ENCODE peak calls at places on chromosomes 7 and 10, in four cellular contexts. A is stomach, U is choroid plexus epithelial cell, V is upper lobe of right lung. K is an unnamed sample.

GRCh38 chr7:48041665-48041995 is 6.3 kb downstream of the C7orf57 start:
- DNase-seq in A (no peak), U (peak; percentile 43), V (no peak), K (no peak)

GRCh38 chr10:103629581-103629980 is 136.1 kb downstream of the NEURL1 start:
- DNase-seq in A (no peak), U (no peak), V (no peak), K (no peak)

GRCh38 chr7:149860821-149861727 is 12.7 kb upstream of the ATP6V0E2 start:
- DNase-seq in A (no peak), U (no peak), V (peak; percentile 61), K (peak; percentile 53)

GRCh38 chr10:80188713-80189112 is 16.6 kb downstream of the ANXA11 start:
- DNase-seq in A (peak; percentile 24), U (no peak), V (no peak), K (no peak)

GRCh38 chr10:19816420-19817250 is at the start of gene PLXDC2:
- DNase-seq in A (no peak), U (peak; percentile 73), V (peak; percentile 81), K (peak; percentile 55)

GRCh38 chr7:101108330-101108857 is 18.5 kb upstream of the SERPINE1 start:
- DNase-seq in A (no peak), U (peak; percentile 62), V (no peak), K (no peak)

GRCh38 chr10:97140887-97141745 is 44.6 kb downstream of the SLIT1 start:
- DNase-seq in A (no peak), U (no peak), V (no peak), K (no peak)

GRCh38 chr7:157149317-157149716 is 10.6 kb downstream of the UBE3C start:
- DNase-seq in A (no peak), U (no peak), V (no peak), K (no peak)

GRCh38 chr10:15325243-15326002 is 45.7 kb downstream of the FAM171A1 start:
- DNase-seq in A (no peak), U (peak; percentile 76), V (no peak), K (peak; percentile 20)

GRCh38 chr10:122461367-122461728 is at the start of gene HTRA1:
- DNase-seq in A (peak; percentile 56), U (peak; percentile 32), V (peak; percentile 87), K (peak; percentile 64)

GRCh38 chr7:122885583-122886356 is 490 bp downstream of the CADPS2 start:
- DNase-seq in A (peak; percentile 37), U (peak; percentile 60), V (peak; percentile 74), K (peak; percentile 52)

GRCh38 chr7:73701357-73701995 is 18.0 kb downstream of the STX1A start:
- DNase-seq in A (no peak), U (peak; percentile 72), V (no peak), K (peak; percentile 73)

GRCh38 chr10:131651674-131652093 is 249.1 kb upstream of the PPP2R2D start:
- DNase-seq in A (peak; percentile 7), U (no peak), V (peak; percentile 38), K (no peak)

GRCh38 chr7:51315393-51316261 is 982 bp downstream of the COBL start:
- DNase-seq in A (peak; percentile 58), U (peak; percentile 3), V (peak; percentile 77), K (peak; percentile 26)

GRCh38 chr7:17807242-17807641 is 133.1 kb downstream of the SNX13 start:
- DNase-seq in A (no peak), U (no peak), V (no peak), K (no peak)

GRCh38 chr10:97067716-97068391 is 117.9 kb downstream of the SLIT1 start:
- DNase-seq in A (no peak), U (peak; percentile 4), V (peak; percentile 59), K (no peak)

GRCh38 chr7:78568690-78569089 is 770.1 kb downstream of the PHTF2 start:
- DNase-seq in A (no peak), U (no peak), V (no peak), K (no peak)

GRCh38 chr7:103651558-103651957 is 205.6 kb upstream of the SLC26A5 start:
- DNase-seq in A (no peak), U (no peak), V (no peak), K (no peak)

GRCh38 chr7:20403356-20403755 is 72.7 kb downstream of the ITGB8 start:
- DNase-seq in A (no peak), U (peak; percentile 31), V (no peak), K (no peak)

DNA sequence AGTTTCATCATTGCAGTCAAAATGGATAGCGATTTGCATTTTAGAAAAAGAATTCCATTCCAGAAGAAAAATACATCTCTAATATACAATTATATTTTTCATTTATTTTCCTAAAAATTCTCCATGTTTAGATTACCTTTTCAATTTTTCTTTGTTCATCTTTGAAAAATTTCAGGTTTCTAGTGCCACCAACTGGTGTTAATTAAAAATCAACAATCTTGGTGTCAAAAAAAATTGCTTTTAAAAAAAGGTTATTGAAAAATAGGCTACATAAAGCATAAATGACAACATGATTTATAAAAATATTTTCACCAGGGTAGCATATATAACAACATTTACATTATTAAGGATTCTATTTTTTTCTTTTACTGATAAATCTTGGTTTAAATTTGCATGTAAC is 53.0 kb downstream of the CCDC186 start:
- DNase-seq in A (no peak), U (no peak), V (no peak), K (no peak)
- TF ChIP-seq CTCF in A (no peak), U (no peak), V (no peak), K (no peak)

DNA sequence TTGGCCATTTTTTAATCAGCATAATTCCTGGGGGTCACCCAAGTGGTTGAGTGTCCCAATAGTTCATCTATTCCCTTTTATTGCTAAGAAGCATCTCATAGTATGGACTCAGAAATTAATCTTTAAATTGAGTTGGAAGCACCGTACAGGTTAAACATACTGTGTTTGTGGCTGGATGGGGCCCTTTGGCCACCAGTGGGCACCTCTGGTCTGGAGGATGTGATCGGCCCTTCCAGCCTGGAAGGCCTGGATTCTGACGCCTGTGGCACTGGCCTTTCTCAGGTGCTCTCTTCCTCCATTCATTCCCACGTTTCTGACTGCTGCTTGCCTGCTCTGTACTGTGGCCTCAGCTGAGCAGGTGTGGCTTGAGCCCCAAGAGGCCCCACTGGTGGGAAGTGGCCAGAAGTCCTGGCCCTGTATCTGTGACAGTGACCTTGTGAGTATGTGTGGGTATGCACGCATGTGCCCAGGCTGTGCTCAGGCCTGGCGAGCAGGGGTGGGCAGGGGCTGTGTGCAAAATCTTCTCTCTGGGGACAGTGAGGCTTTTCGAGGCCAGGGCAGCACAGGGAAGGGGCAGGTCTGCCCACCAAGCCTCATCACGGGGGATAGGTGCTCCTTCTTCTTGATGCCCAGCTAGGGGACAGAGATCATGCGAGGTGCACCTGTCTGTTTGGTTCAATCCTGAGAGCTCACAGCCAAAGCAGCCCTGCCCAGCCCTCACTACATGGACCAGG is 30.1 kb downstream of the LDB3 start:
- DNase-seq in A (no peak), U (no peak), V (no peak), K (no peak)
- TF ChIP-seq CTCF in A (no peak), U (peak; percentile 24), V (no peak), K (no peak)

DNA sequence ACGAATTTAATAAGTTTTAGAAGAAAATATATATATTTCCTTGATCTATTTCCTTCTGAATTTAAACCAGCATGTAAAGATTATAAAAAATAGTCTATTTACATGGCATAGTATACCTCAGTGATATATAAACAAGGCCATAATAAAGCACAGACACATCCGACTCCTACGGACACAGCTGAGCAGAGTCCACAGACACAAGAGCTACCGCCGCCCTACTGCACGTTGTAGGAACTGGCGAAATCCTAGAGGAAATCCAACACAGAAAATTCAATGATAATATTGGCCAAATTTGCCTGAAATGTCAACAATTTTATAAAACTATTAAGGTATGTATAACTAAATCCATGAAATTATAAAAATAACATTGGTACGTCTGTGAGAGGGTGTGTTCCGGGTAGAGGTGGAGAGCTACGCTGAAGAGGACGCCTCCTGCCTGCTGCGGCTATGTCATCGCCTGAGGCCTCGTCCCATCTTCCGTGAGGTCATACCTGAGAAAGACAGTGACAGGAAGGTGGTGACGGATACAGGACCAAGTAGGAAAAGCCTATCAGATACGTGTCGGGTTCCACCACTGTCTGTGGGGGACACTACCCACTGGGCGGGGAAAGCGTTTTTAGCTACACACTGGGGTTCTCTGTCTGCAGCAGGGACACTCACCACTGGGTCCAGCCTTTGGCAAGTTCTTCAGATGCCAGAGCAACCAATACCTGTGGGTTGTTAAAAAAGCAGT is 29.3 kb upstream of the NCAPG2 start:
- DNase-seq in A (no peak), U (no peak), V (no peak), K (no peak)
- TF ChIP-seq CTCF in A (no peak), U (no peak), V (no peak), K (no peak)

GRCh38 chr7:41010418-41010817 is 692.5 kb downstream of the INHBA start:
- DNase-seq in A (no peak), U (peak; percentile 26), V (no peak), K (no peak)
- TF ChIP-seq CTCF in A (no peak), U (peak; percentile 31), V (no peak), K (no peak)

GRCh38 chr7:112889834-112890438 is 99.7 kb upstream of the TMEM168 start:
- DNase-seq in A (no peak), U (no peak), V (no peak), K (no peak)
- TF ChIP-seq CTCF in A (no peak), U (no peak), V (no peak), K (no peak)

K was measured in endothelial cell.